ENCODE peak calls at places on chromosome 4, in six cellular contexts. One of them, this sample, is unnamed.

GRCh38 chr4:152138451-152138850 is 377.6 kb upstream of the GATB start:
- DNase-seq in GM13976: no peak
- DNase-seq in lung: no peak
- DNase-seq in colonic mucosa: no peak
- DNase-seq in CD4-positive, alpha-beta T cell: no peak
- DNase-seq in Peyer's patch: no peak
- DNase-seq in this sample: no peak

GRCh38 chr4:104967034-104967401 is 179.7 kb upstream of the TET2 start:
- DNase-seq in GM13976: no peak
- DNase-seq in lung: no peak
- DNase-seq in colonic mucosa: peak
- DNase-seq in CD4-positive, alpha-beta T cell: no peak
- DNase-seq in Peyer's patch: no peak
- DNase-seq in this sample: no peak

GRCh38 chr4:155900402-155900801 is 3.1 kb upstream of the TDO2 start:
- DNase-seq in GM13976: no peak
- DNase-seq in lung: no peak
- DNase-seq in colonic mucosa: no peak
- DNase-seq in CD4-positive, alpha-beta T cell: no peak
- DNase-seq in Peyer's patch: no peak
- DNase-seq in this sample: no peak

GRCh38 chr4:11565899-11566298 is 137.2 kb upstream of the HS3ST1 start:
- DNase-seq in GM13976: no peak
- DNase-seq in lung: no peak
- DNase-seq in colonic mucosa: no peak
- DNase-seq in CD4-positive, alpha-beta T cell: no peak
- DNase-seq in Peyer's patch: no peak
- DNase-seq in this sample: no peak

GRCh38 chr4:117156806-117157205 is 71.4 kb upstream of the TRAM1L1 start:
- DNase-seq in GM13976: no peak
- DNase-seq in lung: no peak
- DNase-seq in colonic mucosa: no peak
- DNase-seq in CD4-positive, alpha-beta T cell: no peak
- DNase-seq in Peyer's patch: no peak
- DNase-seq in this sample: no peak

GRCh38 chr4:93719552-93719951 is 109.0 kb upstream of the ATOH1 start:
- DNase-seq in GM13976: no peak
- DNase-seq in lung: no peak
- DNase-seq in colonic mucosa: no peak
- DNase-seq in CD4-positive, alpha-beta T cell: no peak
- DNase-seq in Peyer's patch: no peak
- DNase-seq in this sample: no peak

GRCh38 chr4:103493450-103494159 is 226.2 kb downstream of the TACR3 start:
- DNase-seq in GM13976: no peak
- DNase-seq in lung: no peak
- DNase-seq in colonic mucosa: no peak
- DNase-seq in CD4-positive, alpha-beta T cell: no peak
- DNase-seq in Peyer's patch: no peak
- DNase-seq in this sample: no peak

GRCh38 chr4:85720736-85721135 is 245.8 kb downstream of the ARHGAP24 start:
- DNase-seq in GM13976: no peak
- DNase-seq in lung: no peak
- DNase-seq in colonic mucosa: no peak
- DNase-seq in CD4-positive, alpha-beta T cell: no peak
- DNase-seq in Peyer's patch: no peak
- DNase-seq in this sample: no peak

GRCh38 chr4:64774626-64775025 is 365.4 kb upstream of the TECRL start:
- DNase-seq in GM13976: no peak
- DNase-seq in lung: no peak
- DNase-seq in colonic mucosa: no peak
- DNase-seq in CD4-positive, alpha-beta T cell: no peak
- DNase-seq in Peyer's patch: no peak
- DNase-seq in this sample: no peak

GRCh38 chr4:149183638-149184037 is 632.0 kb downstream of the IQCM start:
- DNase-seq in GM13976: no peak
- DNase-seq in lung: no peak
- DNase-seq in colonic mucosa: no peak
- DNase-seq in CD4-positive, alpha-beta T cell: no peak
- DNase-seq in Peyer's patch: no peak
- DNase-seq in this sample: no peak

GRCh38 chr4:180827610-180828009 is 1415.6 kb upstream of the TENM3 start:
- DNase-seq in GM13976: no peak
- DNase-seq in lung: no peak
- DNase-seq in colonic mucosa: no peak
- DNase-seq in CD4-positive, alpha-beta T cell: no peak
- DNase-seq in Peyer's patch: no peak
- DNase-seq in this sample: no peak

GRCh38 chr4:88010921-88011320 is 3.5 kb downstream of the PKD2 start:
- DNase-seq in GM13976: no peak
- DNase-seq in lung: no peak
- DNase-seq in colonic mucosa: no peak
- DNase-seq in CD4-positive, alpha-beta T cell: no peak
- DNase-seq in Peyer's patch: no peak
- DNase-seq in this sample: no peak

GRCh38 chr4:161160718-161161117 is 1003.1 kb downstream of the FSTL5 start:
- DNase-seq in GM13976: no peak
- DNase-seq in lung: no peak
- DNase-seq in colonic mucosa: no peak
- DNase-seq in CD4-positive, alpha-beta T cell: no peak
- DNase-seq in Peyer's patch: no peak
- DNase-seq in this sample: no peak

GRCh38 chr4:30754021-30754420 is 33.9 kb downstream of the PCDH7 start:
- DNase-seq in GM13976: no peak
- DNase-seq in lung: no peak
- DNase-seq in colonic mucosa: no peak
- DNase-seq in CD4-positive, alpha-beta T cell: no peak
- DNase-seq in Peyer's patch: no peak
- DNase-seq in this sample: no peak

GRCh38 chr4:115674485-115674884 is 561.1 kb upstream of the NDST4 start:
- DNase-seq in GM13976: no peak
- DNase-seq in lung: no peak
- DNase-seq in colonic mucosa: no peak
- DNase-seq in CD4-positive, alpha-beta T cell: no peak
- DNase-seq in Peyer's patch: no peak
- DNase-seq in this sample: no peak

GRCh38 chr4:185559913-185560281 is 24.6 kb upstream of the PDLIM3 start:
- DNase-seq in GM13976: no peak
- DNase-seq in lung: no peak
- DNase-seq in colonic mucosa: peak
- DNase-seq in CD4-positive, alpha-beta T cell: no peak
- DNase-seq in Peyer's patch: no peak
- DNase-seq in this sample: no peak

GRCh38 chr4:53558061-53558801 is 33.1 kb downstream of the LNX1 start:
- DNase-seq in GM13976: no peak
- DNase-seq in lung: no peak
- DNase-seq in colonic mucosa: no peak
- DNase-seq in CD4-positive, alpha-beta T cell: no peak
- DNase-seq in Peyer's patch: no peak
- DNase-seq in this sample: no peak

GRCh38 chr4:178351185-178351584 is 908.9 kb upstream of the AGA start:
- DNase-seq in GM13976: no peak
- DNase-seq in lung: no peak
- DNase-seq in colonic mucosa: no peak
- DNase-seq in CD4-positive, alpha-beta T cell: no peak
- DNase-seq in Peyer's patch: no peak
- DNase-seq in this sample: no peak

GRCh38 chr4:144820115-144820514 is 174.2 kb downstream of the HHIP start:
- DNase-seq in GM13976: no peak
- DNase-seq in lung: no peak
- DNase-seq in colonic mucosa: no peak
- DNase-seq in CD4-positive, alpha-beta T cell: no peak
- DNase-seq in Peyer's patch: no peak
- DNase-seq in this sample: no peak

GRCh38 chr4:176789955-176790354 is 2.8 kb downstream of the VEGFC start:
- DNase-seq in GM13976: peak
- DNase-seq in lung: no peak
- DNase-seq in colonic mucosa: no peak
- DNase-seq in CD4-positive, alpha-beta T cell: no peak
- DNase-seq in Peyer's patch: no peak
- DNase-seq in this sample: no peak

GRCh38 chr4:123640271-123640670 is 243.7 kb downstream of the SPRY1 start:
- DNase-seq in GM13976: no peak
- DNase-seq in lung: no peak
- DNase-seq in colonic mucosa: no peak
- DNase-seq in CD4-positive, alpha-beta T cell: no peak
- DNase-seq in Peyer's patch: no peak
- DNase-seq in this sample: no peak

GRCh38 chr4:52659016-52659721 is at the start of gene USP46:
- DNase-seq in GM13976: peak
- DNase-seq in lung: peak
- DNase-seq in colonic mucosa: peak
- DNase-seq in CD4-positive, alpha-beta T cell: peak
- DNase-seq in Peyer's patch: peak
- DNase-seq in this sample: peak

GRCh38 chr4:2009651-2010233 is 968 bp upstream of the NELFA start:
- DNase-seq in GM13976: peak
- DNase-seq in lung: peak
- DNase-seq in colonic mucosa: peak
- DNase-seq in CD4-positive, alpha-beta T cell: peak
- DNase-seq in Peyer's patch: peak
- DNase-seq in this sample: peak

GRCh38 chr4:2007804-2008670 is 737 bp downstream of the NELFA start:
- DNase-seq in GM13976: peak
- DNase-seq in lung: no peak
- DNase-seq in colonic mucosa: no peak
- DNase-seq in CD4-positive, alpha-beta T cell: no peak
- DNase-seq in Peyer's patch: no peak
- DNase-seq in this sample: no peak

GRCh38 chr4:2006956-2007653 is 1.7 kb downstream of the NELFA start:
- DNase-seq in GM13976: no peak
- DNase-seq in lung: no peak
- DNase-seq in colonic mucosa: no peak
- DNase-seq in CD4-positive, alpha-beta T cell: no peak
- DNase-seq in Peyer's patch: no peak
- DNase-seq in this sample: no peak

GRCh38 chr4:2008921-2009650 is at the start of gene NELFA:
- DNase-seq in GM13976: peak
- DNase-seq in lung: peak
- DNase-seq in colonic mucosa: peak
- DNase-seq in CD4-positive, alpha-beta T cell: peak
- DNase-seq in Peyer's patch: peak
- DNase-seq in this sample: peak

GRCh38 chr4:2008671-2008920 is 178 bp downstream of the NELFA start:
- DNase-seq in GM13976: no peak
- DNase-seq in lung: no peak
- DNase-seq in colonic mucosa: no peak
- DNase-seq in CD4-positive, alpha-beta T cell: no peak
- DNase-seq in Peyer's patch: no peak
- DNase-seq in this sample: no peak
- TF ChIP-seq CTCF in GM13976: no peak
- TF ChIP-seq CTCF in lung: no peak
- TF ChIP-seq CTCF in colonic mucosa: no peak
- TF ChIP-seq CTCF in CD4-positive, alpha-beta T cell: no peak
- TF ChIP-seq CTCF in Peyer's patch: no peak
- TF ChIP-seq CTCF in this sample: no peak

GRCh38 chr4:2932561-2932950 is 30.6 kb downstream of the NOP14 start:
- DNase-seq in GM13976: no peak
- DNase-seq in lung: no peak
- DNase-seq in colonic mucosa: no peak
- DNase-seq in CD4-positive, alpha-beta T cell: no peak
- DNase-seq in Peyer's patch: peak
- DNase-seq in this sample: no peak

GRCh38 chr4:2931765-2932560 is 31.2 kb downstream of the NOP14 start:
- DNase-seq in GM13976: peak
- DNase-seq in lung: peak
- DNase-seq in colonic mucosa: peak
- DNase-seq in CD4-positive, alpha-beta T cell: peak
- DNase-seq in Peyer's patch: peak
- DNase-seq in this sample: peak

GRCh38 chr4:2930135-2930805 is 32.9 kb downstream of the NOP14 start:
- DNase-seq in GM13976: no peak
- DNase-seq in lung: no peak
- DNase-seq in colonic mucosa: no peak
- DNase-seq in CD4-positive, alpha-beta T cell: no peak
- DNase-seq in Peyer's patch: peak
- DNase-seq in this sample: peak

GRCh38 chr4:2929469-2929868 is 33.7 kb downstream of the NOP14 start:
- DNase-seq in GM13976: no peak
- DNase-seq in lung: no peak
- DNase-seq in colonic mucosa: no peak
- DNase-seq in CD4-positive, alpha-beta T cell: no peak
- DNase-seq in Peyer's patch: peak
- DNase-seq in this sample: peak

DNA sequence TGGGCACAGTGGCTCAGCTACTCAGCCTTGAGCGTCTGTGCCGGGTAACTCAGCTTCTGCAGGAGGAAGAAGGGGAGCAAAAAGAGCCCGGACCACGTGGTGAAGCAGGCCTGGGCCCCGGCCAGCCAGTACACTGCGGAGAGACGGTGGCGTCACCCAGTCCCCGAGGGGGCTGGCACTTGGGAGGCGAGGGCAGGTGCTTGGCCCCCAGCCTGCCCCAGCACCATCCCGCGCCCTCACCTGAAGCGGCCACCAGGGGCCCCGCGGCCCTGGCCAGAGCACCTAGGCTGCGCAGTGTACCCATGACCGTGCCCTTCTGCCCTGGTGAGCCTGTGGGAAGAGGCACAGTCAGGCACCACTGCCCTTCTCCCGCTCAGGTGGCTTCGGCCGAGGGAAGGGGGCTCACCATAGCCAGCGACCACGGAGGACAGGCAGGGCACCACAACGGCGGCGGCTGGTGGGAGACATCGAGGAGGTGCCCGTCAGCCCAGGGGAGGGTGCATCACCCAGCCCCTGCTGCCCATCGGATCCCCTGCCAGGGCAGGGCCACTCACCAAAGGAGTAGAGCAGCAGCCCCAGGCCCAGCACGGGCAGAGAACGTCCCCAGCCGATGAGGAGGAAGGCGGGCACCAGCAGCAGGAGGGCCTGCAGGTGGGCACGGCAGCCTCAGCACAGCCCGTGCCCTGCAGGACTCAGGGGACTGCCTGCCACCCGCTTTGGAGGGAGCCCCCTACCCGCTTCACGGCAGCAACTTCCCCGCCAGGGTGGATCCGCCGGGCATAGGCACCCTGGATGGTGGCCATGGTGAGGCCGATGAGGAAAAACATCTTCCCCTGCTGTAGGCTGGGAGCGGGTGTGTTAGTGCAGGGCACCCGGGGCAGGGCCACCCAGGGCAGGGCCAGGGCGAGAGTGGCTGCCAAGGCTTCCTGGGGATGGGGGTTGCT is 32.1 kb downstream of the NOP14 start:
- DNase-seq in GM13976: no peak
- DNase-seq in lung: peak
- DNase-seq in colonic mucosa: peak
- DNase-seq in CD4-positive, alpha-beta T cell: no peak
- DNase-seq in Peyer's patch: peak
- DNase-seq in this sample: peak
- TF ChIP-seq CTCF in GM13976: no peak
- TF ChIP-seq CTCF in lung: no peak
- TF ChIP-seq CTCF in colonic mucosa: no peak
- TF ChIP-seq CTCF in CD4-positive, alpha-beta T cell: no peak
- TF ChIP-seq CTCF in Peyer's patch: peak
- TF ChIP-seq CTCF in this sample: no peak

GRCh38 chr4:72286185-72286584 is 254.4 kb downstream of the NPFFR2 start:
- DNase-seq in GM13976: peak
- DNase-seq in lung: no peak
- DNase-seq in colonic mucosa: no peak
- DNase-seq in CD4-positive, alpha-beta T cell: no peak
- DNase-seq in Peyer's patch: no peak
- DNase-seq in this sample: no peak
- TF ChIP-seq CTCF in GM13976: no peak
- TF ChIP-seq CTCF in lung: no peak
- TF ChIP-seq CTCF in colonic mucosa: no peak
- TF ChIP-seq CTCF in CD4-positive, alpha-beta T cell: no peak
- TF ChIP-seq CTCF in Peyer's patch: no peak
- TF ChIP-seq CTCF in this sample: no peak

GRCh38 chr4:62162606-62163005 is 962.5 kb downstream of the ADGRL3 start:
- DNase-seq in GM13976: no peak
- DNase-seq in lung: no peak
- DNase-seq in colonic mucosa: no peak
- DNase-seq in CD4-positive, alpha-beta T cell: no peak
- DNase-seq in Peyer's patch: no peak
- DNase-seq in this sample: no peak
- TF ChIP-seq CTCF in GM13976: no peak
- TF ChIP-seq CTCF in lung: no peak
- TF ChIP-seq CTCF in colonic mucosa: no peak
- TF ChIP-seq CTCF in CD4-positive, alpha-beta T cell: no peak
- TF ChIP-seq CTCF in Peyer's patch: no peak
- TF ChIP-seq CTCF in this sample: no peak

This sample was measured in activated B cell treated with CpG ODN at 0.5 μM for 24 hours.